ENCODE peak calls at places on chromosomes 13 and 19, in seven cellular contexts. D, S, J, W, B, L and G are unnamed samples.

GRCh38 chr13:104837756-104838155 is 1697.7 kb downstream of the EFNB2 start:
- DNase-seq in L (no peak), S (no peak), J (no peak), D (no peak), W (no peak), B (peak), G (no peak)

GRCh38 chr13:25037057-25037813 is 58.7 kb upstream of the PABPC3 start:
- DNase-seq in J (no peak), S (peak), D (peak), B (peak), L (peak), W (no peak), G (peak)

GRCh38 chr13:88670509-88670908 is 999.3 kb downstream of the SLITRK5 start:
- DNase-seq in D (no peak), L (no peak), J (no peak), S (no peak), B (no peak), W (no peak), G (no peak)

GRCh38 chr19:19447536-19448237 is 42.2 kb downstream of the GATAD2A start:
- DNase-seq in J (peak), D (no peak), B (no peak), S (no peak), W (no peak), L (no peak), G (no peak)

GRCh38 chr19:16371540-16371986 is 46.9 kb downstream of the KLF2 start:
- DNase-seq in W (peak), S (no peak), B (no peak), L (no peak), J (peak), D (no peak), G (no peak)

GRCh38 chr19:58009666-58010301 is 7.2 kb upstream of the ZNF606 start:
- DNase-seq in W (peak), J (peak), D (no peak), S (peak), L (peak), B (peak), G (peak)

GRCh38 chr13:51883226-51883600 is 21.4 kb downstream of the CCDC70 start:
- DNase-seq in L (no peak), B (no peak), J (no peak), D (no peak), S (no peak), W (no peak), G (no peak)

GRCh38 chr13:99878921-99879610 is 92.5 kb downstream of the ZIC5 start:
- DNase-seq in D (no peak), W (no peak), S (no peak), L (no peak), B (no peak), J (no peak), G (no peak)

GRCh38 chr19:38838208-38838985 is 6.8 kb upstream of the ECH1 start:
- DNase-seq in J (peak), L (no peak), S (peak), D (no peak), B (no peak), W (no peak), G (no peak)

GRCh38 chr13:101552286-101552685 is 99.8 kb downstream of the ITGBL1 start:
- DNase-seq in D (no peak), L (no peak), B (no peak), J (no peak), S (no peak), W (no peak), G (no peak)

GRCh38 chr13:60591348-60591747 is 194.3 kb downstream of the TDRD3 start:
- DNase-seq in J (no peak), B (no peak), W (no peak), L (no peak), D (no peak), S (peak), G (no peak)

GRCh38 chr13:26978081-26978860 is 193.3 kb downstream of the USP12 start:
- DNase-seq in B (no peak), D (no peak), L (no peak), W (peak), J (peak), S (no peak), G (no peak)

GRCh38 chr13:72126424-72126823 is 259.4 kb upstream of the DACH1 start:
- DNase-seq in D (no peak), W (no peak), L (no peak), S (no peak), J (no peak), B (no peak), G (no peak)

GRCh38 chr19:55678121-55678671 is 3.2 kb downstream of the EPN1 start:
- DNase-seq in J (no peak), S (no peak), B (no peak), L (no peak), W (peak), D (no peak), G (no peak)

GRCh38 chr19:38851622-38852230 is 1.9 kb upstream of the HNRNPL start:
- DNase-seq in B (peak), J (peak), L (peak), S (peak), W (peak), D (peak), G (peak)

GRCh38 chr19:3314962-3315675 is 51.3 kb upstream of the NFIC start:
- DNase-seq in D (peak), J (no peak), W (no peak), L (no peak), B (no peak), S (no peak), G (no peak)

GRCh38 chr19:17103177-17103576 is 27.6 kb downstream of the MYO9B start:
- DNase-seq in L (no peak), B (no peak), J (no peak), D (peak), W (no peak), S (peak), G (no peak)

GRCh38 chr19:51807111-51807701 is 12.2 kb downstream of the FPR3 start:
- DNase-seq in B (no peak), W (peak), J (no peak), D (no peak), S (peak), L (no peak), G (no peak)

GRCh38 chr19:45607071-45608029 is 5.3 kb upstream of the GPR4 start:
- DNase-seq in B (no peak), S (peak), L (peak), D (peak), W (peak), J (peak), G (peak)

GRCh38 chr19:1411255-1412191 is 4.1 kb downstream of the DAZAP1 start:
- DNase-seq in B (no peak), D (no peak), L (no peak), S (peak), J (peak), W (no peak), G (no peak)

GRCh38 chr13:113653264-113654174 is 4.5 kb downstream of the ATP4B start:
- DNase-seq in L (peak), W (no peak), B (no peak), S (no peak), D (peak), J (no peak), G (peak)

GRCh38 chr19:7356899-7357627 is 8.3 kb downstream of the ARHGEF18 start:
- DNase-seq in L (no peak), W (no peak), D (no peak), S (no peak), J (no peak), B (no peak), G (no peak)

GRCh38 chr13:27388236-27388635 is 36.2 kb upstream of the GTF3A start:
- DNase-seq in J (no peak), W (no peak), L (no peak), S (no peak), B (no peak), D (no peak), G (no peak)

GRCh38 chr19:681029-681626 is 4.9 kb downstream of the FSTL3 start:
- DNase-seq in W (no peak), L (no peak), B (peak), J (no peak), S (no peak), D (peak), G (no peak)

GRCh38 chr19:39937094-39937493 is 2.7 kb upstream of the FCGBP start:
- DNase-seq in J (no peak), B (no peak), S (no peak), D (no peak), L (no peak), W (no peak), G (no peak)

GRCh38 chr19:46385636-46386035 is 27.7 kb downstream of the CCDC8 start:
- DNase-seq in D (no peak), W (no peak), J (peak), S (no peak), L (no peak), B (no peak), G (no peak)